ENCODE peak calls at places on chromosomes 6 and 20, in eight cellular contexts. R is cardiac muscle cell, W is AML-193, L is amniotic stem cell, N is cortex of kidney, T is endothelial cell, I is M059J, S is astrocyte. P is an unnamed sample.

GRCh38 chr6:138531387-138531786 is 32.1 kb upstream of the NHSL1 start:
- DNase-seq in R (no peak), W (no peak), L (no peak), N (no peak), T (no peak), I (no peak), S (no peak), P (no peak)

GRCh38 chr20:21739161-21739560 is 33.7 kb downstream of the PAX1 start:
- DNase-seq in R (no peak), W (no peak), L (no peak), N (no peak), T (no peak), I (no peak), S (no peak), P (no peak)

GRCh38 chr20:53079483-53079810 is 107.3 kb downstream of the TSHZ2 start:
- DNase-seq in R (no peak), W (no peak), L (no peak), N (no peak), T (no peak), I (no peak), S (no peak), P (no peak)

GRCh38 chr20:60453388-60453787 is 495.2 kb downstream of the CDH26 start:
- DNase-seq in R (no peak), W (no peak), L (no peak), N (no peak), T (no peak), I (no peak), S (no peak), P (no peak)

GRCh38 chr6:119575721-119576120 is 226.2 kb upstream of the MAN1A1 start:
- DNase-seq in R (no peak), W (no peak), L (peak; percentile 30), N (no peak), T (no peak), I (peak; percentile 90), S (peak; percentile 74), P (peak; percentile 19)

GRCh38 chr6:106997392-106998257 is 23.1 kb upstream of the CD24 start:
- DNase-seq in R (peak; percentile 76), W (peak; percentile 85), L (no peak), N (no peak), T (peak; percentile 73), I (peak; percentile 71), S (peak; percentile 16), P (peak; percentile 61)

GRCh38 chr20:841568-842546 is 8.3 kb downstream of the FAM110A start:
- DNase-seq in R (peak; percentile 74), W (no peak), L (no peak), N (no peak), T (no peak), I (no peak), S (no peak), P (peak; percentile 80)

GRCh38 chr6:90144396-90144795 is 152.2 kb downstream of the BACH2 start:
- DNase-seq in R (no peak), W (no peak), L (no peak), N (no peak), T (no peak), I (no peak), S (no peak), P (peak; percentile 64)

GRCh38 chr6:56659721-56660373 is 17.2 kb upstream of the DST start:
- DNase-seq in R (no peak), W (no peak), L (no peak), N (no peak), T (no peak), I (no peak), S (no peak), P (no peak)

GRCh38 chr6:36351152-36351571 is 14.5 kb upstream of the BNIP5 start:
- DNase-seq in R (no peak), W (no peak), L (no peak), N (no peak), T (no peak), I (peak; percentile 54), S (peak; percentile 88), P (no peak)

GRCh38 chr20:1626528-1627192 is 6.9 kb upstream of the SIRPB1 start:
- DNase-seq in R (no peak), W (peak; percentile 11), L (no peak), N (no peak), T (no peak), I (peak; percentile 6), S (no peak), P (no peak)

GRCh38 chr6:44078795-44079671 is 48.2 kb downstream of the MRPL14 start:
- DNase-seq in R (peak; percentile 79), W (no peak), L (no peak), N (no peak), T (peak; percentile 80), I (peak; percentile 73), S (no peak), P (peak; percentile 92)

GRCh38 chr20:51217347-51218045 is 194.6 kb upstream of the KCNG1 start:
- DNase-seq in R (no peak), W (no peak), L (no peak), N (no peak), T (no peak), I (no peak), S (no peak), P (no peak)

GRCh38 chr20:50469796-50470195 is 40.4 kb upstream of the PTPN1 start:
- DNase-seq in R (no peak), W (no peak), L (no peak), N (no peak), T (no peak), I (no peak), S (no peak), P (no peak)

GRCh38 chr6:127933137-127933536 is 32.3 kb upstream of the THEMIS start:
- DNase-seq in R (no peak), W (no peak), L (no peak), N (no peak), T (no peak), I (no peak), S (no peak), P (no peak)

GRCh38 chr6:54717849-54718455 is 128.6 kb upstream of the FAM83B start:
- DNase-seq in R (peak; percentile 78), W (peak; percentile 58), L (no peak), N (no peak), T (peak; percentile 71), I (peak; percentile 60), S (peak; percentile 8), P (peak; percentile 94)

GRCh38 chr6:17972978-17973622 is 14.3 kb downstream of the KIF13A start:
- DNase-seq in R (peak; percentile 90), W (no peak), L (no peak), N (no peak), T (no peak), I (no peak), S (no peak), P (no peak)

GRCh38 chr6:170460606-170461005 is 92.5 kb downstream of the PSMB1 start:
- DNase-seq in R (no peak), W (no peak), L (no peak), N (no peak), T (no peak), I (peak; percentile 38), S (no peak), P (no peak)

GRCh38 chr6:33638581-33638980 is 17.5 kb downstream of the ITPR3 start:
- DNase-seq in R (no peak), W (no peak), L (no peak), N (no peak), T (no peak), I (no peak), S (no peak), P (no peak)

GRCh38 chr20:50283922-50284810 is 93.5 kb downstream of the CEBPB start:
- DNase-seq in R (no peak), W (peak; percentile 54), L (no peak), N (no peak), T (no peak), I (peak; percentile 91), S (peak; percentile 53), P (peak; percentile 76)

GRCh38 chr6:79546186-79546585 is 9.0 kb upstream of the LCA5 start:
- DNase-seq in R (no peak), W (no peak), L (no peak), N (no peak), T (no peak), I (peak; percentile 74), S (peak; percentile 72), P (no peak)

GRCh38 chr20:59248031-59248684 is 52.3 kb upstream of the EDN3 start:
- DNase-seq in R (no peak), W (no peak), L (no peak), N (no peak), T (no peak), I (no peak), S (no peak), P (no peak)

GRCh38 chr6:44278774-44279697 is 8.8 kb downstream of the TMEM151B start:
- DNase-seq in R (no peak), W (no peak), L (no peak), N (no peak), T (no peak), I (peak; percentile 73), S (no peak), P (no peak)

GRCh38 chr20:61159940-61160688 is 91.9 kb upstream of the CDH4 start:
- DNase-seq in R (peak; percentile 45), W (no peak), L (no peak), N (no peak), T (no peak), I (no peak), S (no peak), P (no peak)

GRCh38 chr6:154284313-154284853 is 72.2 kb downstream of the IPCEF1 start:
- DNase-seq in R (no peak), W (no peak), L (no peak), N (no peak), T (no peak), I (no peak), S (no peak), P (no peak)

GRCh38 chr20:24949756-24950127 is 673 bp downstream of the CST7 start:
- DNase-seq in R (no peak), W (peak; percentile 17), L (no peak), N (no peak), T (no peak), I (peak; percentile 44), S (no peak), P (no peak)

GRCh38 chr6:155174576-155175174 is 89.1 kb upstream of the CLDN20 start:
- DNase-seq in R (peak; percentile 80), W (peak; percentile 85), L (peak; percentile 72), N (no peak), T (peak; percentile 65), I (peak; percentile 92), S (peak; percentile 69), P (peak; percentile 79)

GRCh38 chr6:85752602-85753001 is 109.9 kb upstream of the SYNCRIP start:
- DNase-seq in R (no peak), W (no peak), L (no peak), N (no peak), T (no peak), I (no peak), S (no peak), P (no peak)

GRCh38 chr6:30744054-30744805 is at the start of gene IER3:
- DNase-seq in R (peak; percentile 81), W (peak; percentile 58), L (no peak), N (no peak), T (peak; percentile 75), I (peak; percentile 96), S (peak; percentile 90), P (peak; percentile 90)